ENCODE peak calls at places on chromosomes 11 and 22, in seven cellular contexts. One of them, this sample, is unnamed.
A peak's percentile ranks its signal among the peaks of the same experiment; 100 is the strongest.

GRCh38 chr11:69173925-69174591 is 18.3 kb downstream of the SMIM38 start:
- DNase-seq in activated T-cell treated with anti-CD3 and anti-CD28 coated beads, Interleukin-2, amount 50 U/mL, for 72 hours: no peak
- DNase-seq in BJ: peak; percentile 21
- DNase-seq in PC-9: no peak
- DNase-seq in CD4-positive, alpha-beta T cell: no peak
- DNase-seq in RWPE1: peak; percentile 71
- DNase-seq in nephron progenitor cell: no peak
- DNase-seq in this sample: no peak

GRCh38 chr11:10809373-10810199 is 860 bp upstream of the EIF4G2 start:
- DNase-seq in nephron progenitor cell: peak; percentile 54
- DNase-seq in RWPE1: peak; percentile 67
- DNase-seq in PC-9: no peak
- DNase-seq in activated T-cell treated with anti-CD3 and anti-CD28 coated beads, Interleukin-2, amount 50 U/mL, for 72 hours: peak; percentile 51
- DNase-seq in BJ: peak; percentile 21
- DNase-seq in CD4-positive, alpha-beta T cell: peak; percentile 37
- DNase-seq in this sample: peak; percentile 28

GRCh38 chr11:32838505-32839274 is 9.0 kb downstream of the PRRG4 start:
- DNase-seq in RWPE1: peak; percentile 91
- DNase-seq in CD4-positive, alpha-beta T cell: no peak
- DNase-seq in BJ: no peak
- DNase-seq in PC-9: peak; percentile 18
- DNase-seq in activated T-cell treated with anti-CD3 and anti-CD28 coated beads, Interleukin-2, amount 50 U/mL, for 72 hours: no peak
- DNase-seq in nephron progenitor cell: no peak
- DNase-seq in this sample: no peak

GRCh38 chr11:119318240-119319135 is 1.6 kb upstream of the MCAM start:
- DNase-seq in PC-9: peak; percentile 64
- DNase-seq in RWPE1: peak; percentile 78
- DNase-seq in BJ: no peak
- DNase-seq in nephron progenitor cell: no peak
- DNase-seq in activated T-cell treated with anti-CD3 and anti-CD28 coated beads, Interleukin-2, amount 50 U/mL, for 72 hours: peak; percentile 51
- DNase-seq in CD4-positive, alpha-beta T cell: no peak
- DNase-seq in this sample: no peak

GRCh38 chr11:68396526-68396925 is 64.0 kb upstream of the PPP6R3 start:
- DNase-seq in PC-9: no peak
- DNase-seq in CD4-positive, alpha-beta T cell: no peak
- DNase-seq in nephron progenitor cell: no peak
- DNase-seq in activated T-cell treated with anti-CD3 and anti-CD28 coated beads, Interleukin-2, amount 50 U/mL, for 72 hours: no peak
- DNase-seq in BJ: no peak
- DNase-seq in RWPE1: no peak
- DNase-seq in this sample: no peak

GRCh38 chr11:34380696-34381095 is 22.9 kb upstream of the ABTB2 start:
- DNase-seq in BJ: no peak
- DNase-seq in PC-9: no peak
- DNase-seq in activated T-cell treated with anti-CD3 and anti-CD28 coated beads, Interleukin-2, amount 50 U/mL, for 72 hours: no peak
- DNase-seq in nephron progenitor cell: no peak
- DNase-seq in RWPE1: peak; percentile 69
- DNase-seq in CD4-positive, alpha-beta T cell: no peak
- DNase-seq in this sample: no peak

GRCh38 chr11:76566811-76567210 is 103.7 kb downstream of the LRRC32 start:
- DNase-seq in CD4-positive, alpha-beta T cell: no peak
- DNase-seq in nephron progenitor cell: no peak
- DNase-seq in PC-9: no peak
- DNase-seq in BJ: no peak
- DNase-seq in activated T-cell treated with anti-CD3 and anti-CD28 coated beads, Interleukin-2, amount 50 U/mL, for 72 hours: no peak
- DNase-seq in RWPE1: no peak
- DNase-seq in this sample: no peak

GRCh38 chr11:115678942-115679341 is 174.7 kb upstream of the CADM1 start:
- DNase-seq in nephron progenitor cell: peak; percentile 38
- DNase-seq in CD4-positive, alpha-beta T cell: no peak
- DNase-seq in RWPE1: no peak
- DNase-seq in PC-9: no peak
- DNase-seq in activated T-cell treated with anti-CD3 and anti-CD28 coated beads, Interleukin-2, amount 50 U/mL, for 72 hours: no peak
- DNase-seq in BJ: no peak
- DNase-seq in this sample: no peak

GRCh38 chr22:17339095-17339693 is 30.1 kb upstream of the CECR2 start:
- DNase-seq in RWPE1: peak; percentile 11
- DNase-seq in CD4-positive, alpha-beta T cell: no peak
- DNase-seq in BJ: no peak
- DNase-seq in nephron progenitor cell: no peak
- DNase-seq in activated T-cell treated with anti-CD3 and anti-CD28 coated beads, Interleukin-2, amount 50 U/mL, for 72 hours: no peak
- DNase-seq in PC-9: no peak
- DNase-seq in this sample: no peak

GRCh38 chr11:114678125-114679036 is at the start of gene NXPE2:
- DNase-seq in nephron progenitor cell: no peak
- DNase-seq in activated T-cell treated with anti-CD3 and anti-CD28 coated beads, Interleukin-2, amount 50 U/mL, for 72 hours: no peak
- DNase-seq in CD4-positive, alpha-beta T cell: no peak
- DNase-seq in PC-9: no peak
- DNase-seq in BJ: peak; percentile 16
- DNase-seq in RWPE1: peak; percentile 2
- DNase-seq in this sample: no peak

GRCh38 chr11:1861435-1862411 is 8.8 kb downstream of the LSP1 start:
- DNase-seq in nephron progenitor cell: no peak
- DNase-seq in activated T-cell treated with anti-CD3 and anti-CD28 coated beads, Interleukin-2, amount 50 U/mL, for 72 hours: no peak
- DNase-seq in CD4-positive, alpha-beta T cell: no peak
- DNase-seq in RWPE1: no peak
- DNase-seq in BJ: no peak
- DNase-seq in PC-9: no peak
- DNase-seq in this sample: no peak

GRCh38 chr22:21992593-21993237 is 10.1 kb upstream of the TOP3B start:
- DNase-seq in PC-9: no peak
- DNase-seq in CD4-positive, alpha-beta T cell: no peak
- DNase-seq in nephron progenitor cell: no peak
- DNase-seq in BJ: no peak
- DNase-seq in RWPE1: no peak
- DNase-seq in activated T-cell treated with anti-CD3 and anti-CD28 coated beads, Interleukin-2, amount 50 U/mL, for 72 hours: no peak
- DNase-seq in this sample: no peak

GRCh38 chr11:117915219-117915618 is 14.0 kb downstream of the TMPRSS13 start:
- DNase-seq in activated T-cell treated with anti-CD3 and anti-CD28 coated beads, Interleukin-2, amount 50 U/mL, for 72 hours: no peak
- DNase-seq in CD4-positive, alpha-beta T cell: no peak
- DNase-seq in BJ: no peak
- DNase-seq in PC-9: no peak
- DNase-seq in nephron progenitor cell: peak; percentile 32
- DNase-seq in RWPE1: no peak
- DNase-seq in this sample: no peak

GRCh38 chr11:126355926-126356897 is 726 bp downstream of the ST3GAL4 start:
- DNase-seq in CD4-positive, alpha-beta T cell: no peak
- DNase-seq in PC-9: no peak
- DNase-seq in nephron progenitor cell: no peak
- DNase-seq in BJ: no peak
- DNase-seq in RWPE1: peak; percentile 25
- DNase-seq in activated T-cell treated with anti-CD3 and anti-CD28 coated beads, Interleukin-2, amount 50 U/mL, for 72 hours: peak; percentile 37
- DNase-seq in this sample: no peak

GRCh38 chr11:66326261-66327111 is 9.6 kb upstream of the CD248 start:
- DNase-seq in activated T-cell treated with anti-CD3 and anti-CD28 coated beads, Interleukin-2, amount 50 U/mL, for 72 hours: peak; percentile 34
- DNase-seq in BJ: no peak
- DNase-seq in nephron progenitor cell: peak; percentile 63
- DNase-seq in PC-9: peak; percentile 38
- DNase-seq in CD4-positive, alpha-beta T cell: peak; percentile 48
- DNase-seq in RWPE1: no peak
- DNase-seq in this sample: no peak

GRCh38 chr11:122342089-122342749 is 226.2 kb upstream of the BLID start:
- DNase-seq in BJ: no peak
- DNase-seq in CD4-positive, alpha-beta T cell: no peak
- DNase-seq in PC-9: no peak
- DNase-seq in activated T-cell treated with anti-CD3 and anti-CD28 coated beads, Interleukin-2, amount 50 U/mL, for 72 hours: no peak
- DNase-seq in nephron progenitor cell: no peak
- DNase-seq in RWPE1: peak; percentile 43
- DNase-seq in this sample: no peak

GRCh38 chr11:112318193-112318592 is 57.5 kb upstream of the PLET1 start:
- DNase-seq in BJ: peak; percentile 85
- DNase-seq in nephron progenitor cell: no peak
- DNase-seq in RWPE1: peak; percentile 83
- DNase-seq in PC-9: no peak
- DNase-seq in activated T-cell treated with anti-CD3 and anti-CD28 coated beads, Interleukin-2, amount 50 U/mL, for 72 hours: no peak
- DNase-seq in CD4-positive, alpha-beta T cell: no peak
- DNase-seq in this sample: peak; percentile 70

GRCh38 chr11:75400110-75400865 is 970 bp downstream of the RPS3 start:
- DNase-seq in PC-9: no peak
- DNase-seq in activated T-cell treated with anti-CD3 and anti-CD28 coated beads, Interleukin-2, amount 50 U/mL, for 72 hours: no peak
- DNase-seq in RWPE1: no peak
- DNase-seq in CD4-positive, alpha-beta T cell: no peak
- DNase-seq in BJ: no peak
- DNase-seq in nephron progenitor cell: no peak
- DNase-seq in this sample: no peak

GRCh38 chr11:65506316-65506769 is 7.5 kb downstream of the MALAT1 start:
- DNase-seq in RWPE1: no peak
- DNase-seq in PC-9: no peak
- DNase-seq in CD4-positive, alpha-beta T cell: no peak
- DNase-seq in BJ: no peak
- DNase-seq in activated T-cell treated with anti-CD3 and anti-CD28 coated beads, Interleukin-2, amount 50 U/mL, for 72 hours: no peak
- DNase-seq in nephron progenitor cell: no peak
- DNase-seq in this sample: no peak

GRCh38 chr22:50078246-50078645 is 7.0 kb downstream of the MLC1 start:
- DNase-seq in activated T-cell treated with anti-CD3 and anti-CD28 coated beads, Interleukin-2, amount 50 U/mL, for 72 hours: no peak
- DNase-seq in RWPE1: no peak
- DNase-seq in BJ: no peak
- DNase-seq in CD4-positive, alpha-beta T cell: no peak
- DNase-seq in PC-9: no peak
- DNase-seq in nephron progenitor cell: no peak
- DNase-seq in this sample: no peak

GRCh38 chr22:23122992-23123803 is 18.6 kb downstream of the RSPH14 start:
- DNase-seq in RWPE1: no peak
- DNase-seq in CD4-positive, alpha-beta T cell: no peak
- DNase-seq in activated T-cell treated with anti-CD3 and anti-CD28 coated beads, Interleukin-2, amount 50 U/mL, for 72 hours: no peak
- DNase-seq in PC-9: no peak
- DNase-seq in nephron progenitor cell: no peak
- DNase-seq in BJ: no peak
- DNase-seq in this sample: no peak

GRCh38 chr11:33778682-33779081 is 4.4 kb upstream of the FBXO3 start:
- DNase-seq in BJ: peak; percentile 26
- DNase-seq in CD4-positive, alpha-beta T cell: no peak
- DNase-seq in RWPE1: no peak
- DNase-seq in PC-9: no peak
- DNase-seq in activated T-cell treated with anti-CD3 and anti-CD28 coated beads, Interleukin-2, amount 50 U/mL, for 72 hours: no peak
- DNase-seq in nephron progenitor cell: no peak
- DNase-seq in this sample: peak; percentile 19

GRCh38 chr11:8839957-8840945 is 70.7 kb upstream of the AKIP1 start:
- DNase-seq in BJ: no peak
- DNase-seq in nephron progenitor cell: peak; percentile 23
- DNase-seq in RWPE1: no peak
- DNase-seq in PC-9: no peak
- DNase-seq in activated T-cell treated with anti-CD3 and anti-CD28 coated beads, Interleukin-2, amount 50 U/mL, for 72 hours: peak; percentile 15
- DNase-seq in CD4-positive, alpha-beta T cell: no peak
- DNase-seq in this sample: peak; percentile 23

GRCh38 chr11:111797145-111797581 is 31.0 kb upstream of the PPP2R1B start:
- DNase-seq in RWPE1: no peak
- DNase-seq in nephron progenitor cell: no peak
- DNase-seq in PC-9: peak; percentile 2
- DNase-seq in activated T-cell treated with anti-CD3 and anti-CD28 coated beads, Interleukin-2, amount 50 U/mL, for 72 hours: no peak
- DNase-seq in CD4-positive, alpha-beta T cell: no peak
- DNase-seq in BJ: no peak
- DNase-seq in this sample: no peak

GRCh38 chr11:69008774-69009440 is 4.1 kb downstream of the MRGPRF start:
- DNase-seq in CD4-positive, alpha-beta T cell: no peak
- DNase-seq in RWPE1: peak; percentile 98
- DNase-seq in activated T-cell treated with anti-CD3 and anti-CD28 coated beads, Interleukin-2, amount 50 U/mL, for 72 hours: no peak
- DNase-seq in PC-9: peak; percentile 95
- DNase-seq in BJ: peak; percentile 96
- DNase-seq in nephron progenitor cell: peak; percentile 35
- DNase-seq in this sample: peak; percentile 92

GRCh38 chr11:78110830-78111229 is 28.6 kb downstream of the ALG8 start:
- DNase-seq in BJ: no peak
- DNase-seq in RWPE1: no peak
- DNase-seq in nephron progenitor cell: no peak
- DNase-seq in PC-9: no peak
- DNase-seq in activated T-cell treated with anti-CD3 and anti-CD28 coated beads, Interleukin-2, amount 50 U/mL, for 72 hours: no peak
- DNase-seq in CD4-positive, alpha-beta T cell: no peak
- DNase-seq in this sample: no peak

GRCh38 chr11:126781942-126782341 is 218.6 kb downstream of the KIRREL3 start:
- DNase-seq in PC-9: no peak
- DNase-seq in RWPE1: no peak
- DNase-seq in nephron progenitor cell: no peak
- DNase-seq in activated T-cell treated with anti-CD3 and anti-CD28 coated beads, Interleukin-2, amount 50 U/mL, for 72 hours: no peak
- DNase-seq in CD4-positive, alpha-beta T cell: no peak
- DNase-seq in BJ: no peak
- DNase-seq in this sample: no peak

GRCh38 chr22:30490399-30490798 is 15.1 kb downstream of the SEC14L4 start:
- DNase-seq in RWPE1: no peak
- DNase-seq in PC-9: no peak
- DNase-seq in activated T-cell treated with anti-CD3 and anti-CD28 coated beads, Interleukin-2, amount 50 U/mL, for 72 hours: no peak
- DNase-seq in nephron progenitor cell: peak; percentile 18
- DNase-seq in BJ: no peak
- DNase-seq in CD4-positive, alpha-beta T cell: no peak
- DNase-seq in this sample: no peak

GRCh38 chr11:17608830-17609229 is 61.8 kb downstream of the OTOG start:
- DNase-seq in PC-9: no peak
- DNase-seq in nephron progenitor cell: no peak
- DNase-seq in activated T-cell treated with anti-CD3 and anti-CD28 coated beads, Interleukin-2, amount 50 U/mL, for 72 hours: no peak
- DNase-seq in RWPE1: no peak
- DNase-seq in BJ: no peak
- DNase-seq in CD4-positive, alpha-beta T cell: no peak
- DNase-seq in this sample: no peak

GRCh38 chr22:28172948-28173360 is 253.9 kb upstream of the PITPNB start:
- DNase-seq in BJ: no peak
- DNase-seq in nephron progenitor cell: no peak
- DNase-seq in RWPE1: peak; percentile 64
- DNase-seq in CD4-positive, alpha-beta T cell: no peak
- DNase-seq in PC-9: peak; percentile 8
- DNase-seq in activated T-cell treated with anti-CD3 and anti-CD28 coated beads, Interleukin-2, amount 50 U/mL, for 72 hours: no peak
- DNase-seq in this sample: no peak

GRCh38 chr11:1302041-1302460 is 7.4 kb downstream of the TOLLIP start:
- DNase-seq in CD4-positive, alpha-beta T cell: no peak
- DNase-seq in PC-9: no peak
- DNase-seq in nephron progenitor cell: no peak
- DNase-seq in RWPE1: no peak
- DNase-seq in BJ: no peak
- DNase-seq in activated T-cell treated with anti-CD3 and anti-CD28 coated beads, Interleukin-2, amount 50 U/mL, for 72 hours: no peak
- DNase-seq in this sample: no peak

This sample was measured in AG09319.